ENCODE peak calls at places on chromosomes 7 and 10, in five cellular contexts. O, B, X, P and S are unnamed samples.

GRCh38 chr7:139915864-139916716 is 87.0 kb downstream of the TBXAS1 start:
- DNase-seq in O (peak), B (peak), P (peak), X (no peak), S (no peak)

GRCh38 chr7:137209151-137209822 is 134.2 kb downstream of the PTN start:
- DNase-seq in B (no peak), O (no peak), X (no peak), P (no peak), S (no peak)

GRCh38 chr7:123580406-123581161 is 21.0 kb upstream of the ASB15 start:
- DNase-seq in X (no peak), O (no peak), B (no peak), P (no peak), S (peak)

GRCh38 chr10:118970770-118971169 is 58.7 kb upstream of the NANOS1 start:
- DNase-seq in B (peak), P (no peak), X (peak), O (no peak), S (peak)

GRCh38 chr7:73908123-73908611 is 47.2 kb downstream of the TMEM270 start:
- DNase-seq in O (no peak), X (peak), B (no peak), P (peak), S (no peak)

GRCh38 chr7:38178695-38179344 is 775 bp downstream of the STARD3NL start:
- DNase-seq in P (no peak), O (no peak), B (no peak), X (no peak), S (no peak)

GRCh38 chr10:13485623-13486022 is 43.2 kb downstream of the BEND7 start:
- DNase-seq in X (no peak), B (no peak), O (no peak), P (no peak), S (no peak)

GRCh38 chr7:22114440-22114981 is 168.8 kb upstream of the CDCA7L start:
- DNase-seq in B (no peak), X (peak), P (no peak), O (no peak), S (peak)

GRCh38 chr10:72425133-72425532 is 70.4 kb upstream of the DNAJB12 start:
- DNase-seq in P (no peak), B (no peak), X (peak), O (no peak), S (no peak)

GRCh38 chr7:100369105-100369504 is 4.2 kb upstream of the PILRA start:
- DNase-seq in P (peak), B (peak), X (peak), O (no peak), S (no peak)

GRCh38 chr10:9069136-9069535 is 1014.6 kb downstream of the GATA3 start:
- DNase-seq in P (no peak), X (no peak), B (no peak), O (no peak), S (no peak)

GRCh38 chr7:20783716-20784310 is 2.9 kb downstream of the SP8 start:
- DNase-seq in X (no peak), O (no peak), B (no peak), P (no peak), S (peak)

GRCh38 chr10:28769147-28769604 is 91.9 kb downstream of the BAMBI start:
- DNase-seq in X (no peak), O (no peak), B (no peak), P (no peak), S (no peak)

GRCh38 chr7:64628192-64628591 is 37.7 kb upstream of the ZNF107 start:
- DNase-seq in O (no peak), B (no peak), X (no peak), P (no peak), S (no peak)

GRCh38 chr7:132218876-132219275 is 357.4 kb downstream of the PLXNA4 start:
- DNase-seq in X (no peak), B (no peak), O (no peak), P (no peak), S (no peak)

GRCh38 chr10:66586073-66586472 is 339.8 kb upstream of the LRRTM3 start:
- DNase-seq in X (no peak), B (no peak), O (no peak), P (peak), S (peak)

GRCh38 chr10:69413221-69413865 is 3.4 kb downstream of the TACR2 start:
- DNase-seq in B (peak), P (peak), X (peak), O (no peak), S (peak)

GRCh38 chr7:104306788-104307187 is 21.6 kb upstream of the LHFPL3 start:
- DNase-seq in B (no peak), X (no peak), P (no peak), O (no peak), S (no peak)

GRCh38 chr7:139471740-139472353 is 11.6 kb downstream of the KLRG2 start:
- DNase-seq in X (no peak), P (no peak), B (no peak), O (no peak), S (no peak)

GRCh38 chr10:122847782-122848604 is 2.3 kb upstream of the CUZD1 start:
- DNase-seq in P (no peak), B (no peak), X (no peak), O (no peak), S (peak)

GRCh38 chr7:150941983-150942590 is 36.0 kb downstream of the KCNH2 start:
- DNase-seq in X (peak), B (no peak), O (peak), P (no peak), S (peak)

GRCh38 chr10:23927926-23928325 is 281.0 kb upstream of the KIAA1217 start:
- DNase-seq in X (no peak), B (no peak), O (no peak), P (no peak), S (no peak)

GRCh38 chr7:139457153-139457946 is 26.1 kb downstream of the KLRG2 start:
- DNase-seq in X (no peak), P (no peak), B (no peak), O (no peak), S (no peak)

GRCh38 chr7:155203059-155203881 is 94.4 kb upstream of the INSIG1 start:
- DNase-seq in B (no peak), P (no peak), X (no peak), O (no peak), S (no peak)

GRCh38 chr7:134472572-134473242 is 13.8 kb upstream of the AKR1B1 start:
- DNase-seq in P (no peak), O (no peak), B (no peak), X (no peak), S (no peak)

GRCh38 chr10:70355234-70356021 is 27.0 kb downstream of the LRRC20 start:
- DNase-seq in O (no peak), X (no peak), P (no peak), B (no peak), S (no peak)

GRCh38 chr10:14879055-14879800 is 562 bp downstream of the SUV39H2 start:
- DNase-seq in X (peak), O (peak), P (no peak), B (no peak), S (peak)

GRCh38 chr7:44912775-44913347 is 27.5 kb upstream of the PURB start:
- DNase-seq in P (peak), X (no peak), B (no peak), O (no peak), S (peak)

GRCh38 chr7:26497801-26498596 is 206.3 kb downstream of the SNX10 start:
- DNase-seq in X (no peak), B (no peak), O (no peak), P (no peak), S (no peak)

GRCh38 chr10:72019085-72019876 is 55.1 kb downstream of the CHST3 start:
- DNase-seq in X (no peak), B (no peak), O (no peak), P (no peak), S (no peak)

GRCh38 chr10:93352638-93353383 is 129.3 kb downstream of the MYOF start:
- DNase-seq in X (no peak), P (no peak), O (no peak), B (no peak), S (peak)

GRCh38 chr7:2175514-2175913 is 57.2 kb downstream of the MAD1L1 start:
- DNase-seq in X (no peak), P (no peak), O (no peak), B (no peak), S (no peak)

GRCh38 chr10:80416401-80417098 is 8.2 kb downstream of the PRXL2A start:
- DNase-seq in O (no peak), B (peak), X (peak), P (peak), S (no peak)

GRCh38 chr10:54667136-54667535 is 133.9 kb downstream of the PCDH15 start:
- DNase-seq in X (no peak), B (no peak), P (no peak), O (no peak), S (no peak)

DNA sequence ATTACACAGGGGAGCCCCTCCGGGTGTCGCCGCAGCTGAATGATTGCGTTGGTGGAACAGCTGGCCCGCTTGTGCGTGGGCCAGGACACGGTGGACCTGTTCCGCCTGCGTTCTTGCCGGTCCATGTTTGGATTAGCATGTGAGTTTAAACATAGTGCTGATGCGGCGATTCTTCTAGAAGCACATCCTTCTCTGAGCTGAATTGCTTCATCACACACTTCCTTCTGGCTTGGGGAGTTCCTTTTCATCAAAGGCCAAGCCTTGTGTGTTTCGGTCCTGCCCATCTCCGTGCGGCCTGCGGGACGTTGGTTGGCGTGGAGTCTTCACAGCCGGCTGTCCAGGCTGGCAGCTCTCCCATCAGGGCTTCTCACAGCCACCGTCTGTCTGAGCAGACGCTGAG is 45.5 kb upstream of the SLC29A4 start:
- DNase-seq in B (peak), O (no peak), P (peak), X (peak), S (no peak)
- H3K4me3 ChIP-seq in B (peak), O (no peak), P (peak), X (no peak), S (no peak)

GRCh38 chr10:50627443-50627842 is 3.7 kb upstream of the SGMS1 start:
- DNase-seq in X (no peak), P (no peak), O (no peak), B (no peak), S (no peak)
- H3K4me3 ChIP-seq in X (no peak), P (no peak), O (no peak), B (no peak), S (no peak)

GRCh38 chr10:99451981-99452380 is 21.6 kb upstream of the GOT1 start:
- DNase-seq in B (no peak), O (no peak), X (no peak), P (no peak), S (no peak)
- H3K4me3 ChIP-seq in B (no peak), O (no peak), X (no peak), P (no peak), S (no peak)

DNA sequence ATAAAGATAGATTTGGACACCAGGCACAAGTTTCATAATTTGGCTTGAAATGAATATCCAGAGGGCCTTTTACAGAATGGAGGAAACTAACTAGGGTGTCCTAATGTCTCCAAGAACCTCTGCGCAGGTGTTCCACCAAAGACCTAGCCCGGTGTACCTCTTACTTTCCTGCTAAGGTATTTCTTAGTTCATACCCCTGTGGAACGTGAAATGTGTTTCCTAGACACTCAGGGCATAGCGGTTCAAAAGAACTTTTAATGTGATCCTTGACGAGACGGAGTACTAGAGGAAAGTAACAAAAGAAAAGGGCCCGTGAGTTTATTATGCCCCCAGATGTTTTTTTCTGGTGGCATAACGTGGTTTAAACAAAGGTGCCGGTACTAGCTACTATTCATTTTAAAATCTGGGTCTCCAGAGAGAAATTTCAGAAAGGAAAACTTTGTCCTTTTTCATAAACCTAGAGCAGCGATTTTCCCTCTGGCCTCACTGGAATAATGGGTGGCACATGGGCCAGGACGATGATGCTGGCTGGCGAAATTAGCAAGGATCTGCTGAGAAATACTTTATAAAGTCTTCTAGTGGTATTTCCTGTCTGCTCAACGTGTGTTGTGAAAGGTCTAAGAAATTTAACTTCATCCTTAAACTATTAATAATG is 1.4 kb downstream of the APBB1IP start:
- DNase-seq in X (no peak), O (no peak), B (no peak), P (no peak), S (no peak)
- H3K4me3 ChIP-seq in X (peak), O (peak), B (peak), P (peak), S (no peak)

GRCh38 chr7:157309990-157310668 is 26.7 kb upstream of the DNAJB6 start:
- DNase-seq in P (no peak), B (no peak), O (no peak), X (no peak), S (peak)

GRCh38 chr7:157307534-157307838 is 29.3 kb upstream of the DNAJB6 start:
- DNase-seq in P (no peak), X (no peak), B (no peak), O (no peak), S (no peak)

GRCh38 chr7:157302314-157302711 is 34.5 kb upstream of the DNAJB6 start:
- DNase-seq in B (peak), O (peak), X (peak), P (peak), S (no peak)

GRCh38 chr7:157310676-157311185 is 26.1 kb upstream of the DNAJB6 start:
- DNase-seq in X (no peak), O (no peak), P (no peak), B (no peak), S (peak)

GRCh38 chr7:157306836-157307533 is 29.8 kb upstream of the DNAJB6 start:
- DNase-seq in O (no peak), X (no peak), B (no peak), P (no peak), S (peak)
- H3K4me3 ChIP-seq in O (no peak), X (no peak), B (no peak), P (no peak), S (no peak)

GRCh38 chr10:53166325-53166724 is 393.7 kb upstream of the MBL2 start:
- DNase-seq in P (no peak), B (no peak), X (no peak), O (no peak), S (no peak)
- H3K4me3 ChIP-seq in P (no peak), B (no peak), X (no peak), O (no peak), S (no peak)

GRCh38 chr10:11742009-11742778 is at the start of gene ECHDC3:
- DNase-seq in O (peak), B (peak), P (peak), X (peak), S (peak)

GRCh38 chr10:11740907-11741306 is 1.3 kb upstream of the ECHDC3 start:
- DNase-seq in B (no peak), O (no peak), P (no peak), X (no peak), S (no peak)

GRCh38 chr10:11743461-11744338 is 1.5 kb downstream of the ECHDC3 start:
- DNase-seq in P (no peak), B (no peak), X (no peak), O (no peak), S (no peak)

GRCh38 chr10:11742779-11743298 is 657 bp downstream of the ECHDC3 start:
- DNase-seq in P (no peak), X (peak), B (peak), O (no peak), S (no peak)

GRCh38 chr10:11741608-11742007 is 574 bp upstream of the ECHDC3 start:
- DNase-seq in X (no peak), B (no peak), O (no peak), P (no peak), S (no peak)
- H3K4me3 ChIP-seq in X (peak), B (peak), O (peak), P (peak), S (peak)

GRCh38 chr10:79398642-79399041 is 46.8 kb downstream of the ZCCHC24 start:
- DNase-seq in P (no peak), X (no peak), O (no peak), B (no peak), S (no peak)
- H3K4me3 ChIP-seq in P (no peak), X (no peak), O (no peak), B (no peak), S (no peak)

GRCh38 chr10:46283217-46283944 is 3.4 kb upstream of the ANTXRL start:
- DNase-seq in O (peak), P (peak), B (no peak), X (no peak), S (peak)
- H3K4me3 ChIP-seq in O (peak), P (peak), B (peak), X (peak), S (peak)

GRCh38 chr10:44309939-44310761 is 74.7 kb downstream of the CXCL12 start:
- DNase-seq in O (no peak), P (no peak), X (no peak), B (no peak), S (no peak)
- H3K4me3 ChIP-seq in O (peak), P (no peak), X (no peak), B (peak), S (no peak)